ENCODE peak calls at places on chromosomes 16 and 17, in four cellular contexts. A, J, E and Y are unnamed samples.

GRCh38 chr17:66283296-66283934 is 19.0 kb upstream of the PRKCA start:
- DNase-seq in A (no peak), J (no peak), E (no peak), Y (no peak)

GRCh38 chr16:49857423-49858181 is 1.7 kb upstream of the ZNF423 start:
- DNase-seq in A (peak; percentile 49), J (peak; percentile 74), E (no peak), Y (peak; percentile 79)

GRCh38 chr17:75636381-75637142 is 3.3 kb downstream of the SMIM5 start:
- DNase-seq in A (no peak), J (no peak), E (no peak), Y (no peak)

GRCh38 chr17:34895388-34895787 is 65.9 kb downstream of the CCT6B start:
- DNase-seq in A (no peak), J (no peak), E (no peak), Y (no peak)

GRCh38 chr17:75850928-75851692 is 4.0 kb downstream of the WBP2 start:
- DNase-seq in A (no peak), J (no peak), E (no peak), Y (no peak)

GRCh38 chr17:68378202-68379149 is 78.8 kb downstream of the WIPI1 start:
- DNase-seq in A (peak; percentile 72), J (no peak), E (no peak), Y (no peak)

GRCh38 chr17:29138184-29138955 is 41.8 kb downstream of the MYO18A start:
- DNase-seq in A (no peak), J (no peak), E (no peak), Y (no peak)

GRCh38 chr16:26816885-26817571 is 249.7 kb upstream of the C16orf82 start:
- DNase-seq in A (no peak), J (peak; percentile 66), E (no peak), Y (no peak)

GRCh38 chr17:82775033-82775823 is 23.4 kb downstream of the TBCD start:
- DNase-seq in A (no peak), J (peak; percentile 41), E (no peak), Y (peak; percentile 69)

GRCh38 chr16:1779234-1779701 is 3.1 kb downstream of the SPSB3 start:
- DNase-seq in A (no peak), J (no peak), E (no peak), Y (no peak)

GRCh38 chr17:3730881-3731429 is 7.3 kb downstream of the HASPIN start:
- DNase-seq in A (no peak), J (no peak), E (no peak), Y (no peak)

GRCh38 chr17:27485711-27486495 is 29.7 kb downstream of the KSR1 start:
- DNase-seq in A (no peak), J (no peak), E (no peak), Y (no peak)

GRCh38 chr17:73163043-73163442 is 1.8 kb upstream of the SSTR2 start:
- DNase-seq in A (no peak), J (no peak), E (no peak), Y (no peak)

GRCh38 chr17:79629548-79630049 is 18.7 kb upstream of the RBFOX3 start:
- DNase-seq in A (no peak), J (no peak), E (no peak), Y (no peak)

GRCh38 chr17:35700157-35700556 is 31.3 kb upstream of the RASL10B start:
- DNase-seq in A (no peak), J (no peak), E (no peak), Y (no peak)

GRCh38 chr16:979859-980594 is 1.5 kb upstream of the SOX8 start:
- DNase-seq in A (no peak), J (no peak), E (no peak), Y (no peak)

GRCh38 chr16:1152651-1153259 is at the start of gene CACNA1H:
- DNase-seq in A (no peak), J (peak; percentile 63), E (no peak), Y (no peak)

GRCh38 chr16:52558448-52558847 is 11.5 kb upstream of the TOX3 start:
- DNase-seq in A (no peak), J (no peak), E (no peak), Y (no peak)

GRCh38 chr16:85369741-85370528 is 243.2 kb upstream of the GSE1 start:
- DNase-seq in A (peak; percentile 25), J (peak; percentile 80), E (no peak), Y (peak; percentile 82)

GRCh38 chr16:66486773-66487579 is 59.9 kb downstream of the BEAN1 start:
- DNase-seq in A (peak; percentile 62), J (no peak), E (no peak), Y (no peak)

GRCh38 chr16:70684146-70685060 is 1.4 kb downstream of the MTSS2 start:
- DNase-seq in A (no peak), J (no peak), E (no peak), Y (no peak)

GRCh38 chr16:84308120-84308519 is 13.4 kb downstream of the WFDC1 start:
- DNase-seq in A (peak; percentile 25), J (peak; percentile 49), E (no peak), Y (peak; percentile 35)

GRCh38 chr16:21121150-21121549 is 29.5 kb downstream of the DNAH3 start:
- DNase-seq in A (no peak), J (no peak), E (no peak), Y (no peak)

GRCh38 chr17:2020721-2021120 is 4.4 kb downstream of the RTN4RL1 start:
- DNase-seq in A (no peak), J (no peak), E (no peak), Y (no peak)

GRCh38 chr17:17445925-17446665 is 30.7 kb upstream of the MED9 start:
- DNase-seq in A (no peak), J (no peak), E (no peak), Y (no peak)

GRCh38 chr16:66423177-66423576 is 3.9 kb upstream of the BEAN1 start:
- DNase-seq in A (no peak), J (no peak), E (no peak), Y (no peak)

GRCh38 chr16:20051147-20051546 is 22.5 kb downstream of the GPR139 start:
- DNase-seq in A (no peak), J (no peak), E (no peak), Y (no peak)

GRCh38 chr16:2350500-2350899 is 10.0 kb upstream of the ABCA3 start:
- DNase-seq in A (no peak), J (no peak), E (no peak), Y (no peak)

GRCh38 chr16:85036398-85037049 is 8.9 kb downstream of the KIAA0513 start:
- DNase-seq in A (no peak), J (no peak), E (no peak), Y (no peak)

GRCh38 chr16:68332411-68333121 is 21.7 kb downstream of the PRMT7 start:
- DNase-seq in A (peak; percentile 97), J (no peak), E (no peak), Y (no peak)
- TF ChIP-seq SPI1 in A (peak; percentile 86), J (no peak), E (no peak), Y (peak; percentile 63)

GRCh38 chr17:43547189-43547550 is 1.0 kb upstream of the ETV4 start:
- DNase-seq in A (no peak), J (peak; percentile 20), E (no peak), Y (no peak)

GRCh38 chr17:43543300-43543699 is 2.8 kb downstream of the ETV4 start:
- DNase-seq in A (no peak), J (no peak), E (no peak), Y (no peak)

GRCh38 chr17:43546317-43547188 is at the start of gene ETV4:
- DNase-seq in A (peak; percentile 93), J (peak; percentile 96), E (peak; percentile 55), Y (peak; percentile 94)

GRCh38 chr17:43543771-43544575 is 2.2 kb downstream of the ETV4 start:
- DNase-seq in A (no peak), J (peak; percentile 46), E (no peak), Y (no peak)

GRCh38 chr17:43545383-43545632 is 832 bp downstream of the ETV4 start:
- DNase-seq in A (no peak), J (no peak), E (no peak), Y (no peak)
- TF ChIP-seq POLR2AphosphoS5 in A (no peak), J (no peak), E (no peak), Y (no peak)

DNA sequence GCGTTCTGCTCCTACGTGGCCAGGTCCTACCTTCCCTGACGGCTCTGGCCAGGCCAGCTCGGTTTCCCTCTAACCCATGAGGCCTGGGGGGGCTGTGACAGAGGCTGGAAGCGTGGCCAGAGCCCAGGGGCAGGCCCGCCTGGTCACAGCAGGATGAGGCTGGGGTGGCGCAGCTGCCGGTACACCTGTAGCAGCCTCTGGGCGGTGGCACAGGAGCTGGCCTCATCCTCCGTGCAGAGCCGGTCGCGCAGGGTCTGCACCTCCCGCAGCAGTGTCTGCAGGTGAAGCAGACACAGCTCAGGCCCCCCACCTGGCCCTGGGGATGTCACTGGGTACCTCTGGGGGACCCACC is 11.5 kb downstream of the FAAP100 start:
- DNase-seq in A (no peak), J (no peak), E (no peak), Y (no peak)
- TF ChIP-seq SPI1 in A (no peak), J (no peak), E (no peak), Y (no peak)

GRCh38 chr17:57911834-57912673 is 43.2 kb downstream of the CUEDC1 start:
- DNase-seq in A (no peak), J (no peak), E (no peak), Y (no peak)
- TF ChIP-seq POLR2AphosphoS5 in A (no peak), J (no peak), E (no peak), Y (no peak)